ENCODE peak calls at places on chromosomes 5 and 9, in nine cellular contexts. One of them, this sample, is unnamed.

GRCh38 chr9:136341042-136341655 is 13.8 kb downstream of the GPSM1 start:
- DNase-seq in type B pancreatic cell: no peak
- DNase-seq in ovary: no peak
- DNase-seq in CD8-positive, alpha-beta T cell: no peak
- DNase-seq in GM13977: no peak
- DNase-seq in mesothelial cell of epicardium: no peak
- DNase-seq in lung: no peak
- DNase-seq in Calu3: no peak
- DNase-seq in left lung: no peak
- DNase-seq in this sample: no peak

GRCh38 chr9:89038354-89039091 is 47.3 kb downstream of the S1PR3 start:
- DNase-seq in CD8-positive, alpha-beta T cell: no peak
- DNase-seq in mesothelial cell of epicardium: no peak
- DNase-seq in left lung: no peak
- DNase-seq in type B pancreatic cell: no peak
- DNase-seq in ovary: no peak
- DNase-seq in GM13977: no peak
- DNase-seq in lung: no peak
- DNase-seq in Calu3: no peak
- DNase-seq in this sample: no peak

GRCh38 chr9:120937596-120937995 is 11.0 kb upstream of the TRAF1 start:
- DNase-seq in left lung: no peak
- DNase-seq in ovary: no peak
- DNase-seq in GM13977: no peak
- DNase-seq in Calu3: no peak
- DNase-seq in lung: no peak
- DNase-seq in CD8-positive, alpha-beta T cell: no peak
- DNase-seq in mesothelial cell of epicardium: no peak
- DNase-seq in type B pancreatic cell: no peak
- DNase-seq in this sample: no peak

GRCh38 chr5:5387192-5387591 is 35.3 kb upstream of the ICE1 start:
- DNase-seq in type B pancreatic cell: no peak
- DNase-seq in left lung: no peak
- DNase-seq in Calu3: no peak
- DNase-seq in mesothelial cell of epicardium: no peak
- DNase-seq in GM13977: no peak
- DNase-seq in lung: no peak
- DNase-seq in ovary: no peak
- DNase-seq in CD8-positive, alpha-beta T cell: no peak
- DNase-seq in this sample: no peak

GRCh38 chr5:174384509-174384947 is 339.0 kb downstream of the NSG2 start:
- DNase-seq in left lung: no peak
- DNase-seq in CD8-positive, alpha-beta T cell: no peak
- DNase-seq in type B pancreatic cell: peak
- DNase-seq in GM13977: no peak
- DNase-seq in Calu3: no peak
- DNase-seq in lung: no peak
- DNase-seq in ovary: no peak
- DNase-seq in mesothelial cell of epicardium: no peak
- DNase-seq in this sample: no peak

GRCh38 chr9:129761901-129762359 is 9.1 kb upstream of the PTGES start:
- DNase-seq in ovary: no peak
- DNase-seq in mesothelial cell of epicardium: no peak
- DNase-seq in type B pancreatic cell: no peak
- DNase-seq in CD8-positive, alpha-beta T cell: no peak
- DNase-seq in GM13977: no peak
- DNase-seq in Calu3: peak
- DNase-seq in lung: no peak
- DNase-seq in left lung: no peak
- DNase-seq in this sample: no peak

GRCh38 chr5:122053181-122054109 is 24.6 kb downstream of the LOX start:
- DNase-seq in lung: peak
- DNase-seq in GM13977: no peak
- DNase-seq in Calu3: no peak
- DNase-seq in CD8-positive, alpha-beta T cell: no peak
- DNase-seq in left lung: peak
- DNase-seq in mesothelial cell of epicardium: no peak
- DNase-seq in ovary: no peak
- DNase-seq in type B pancreatic cell: no peak
- DNase-seq in this sample: no peak

GRCh38 chr5:58156354-58156753 is 303.5 kb downstream of the PLK2 start:
- DNase-seq in type B pancreatic cell: no peak
- DNase-seq in left lung: no peak
- DNase-seq in Calu3: no peak
- DNase-seq in GM13977: no peak
- DNase-seq in mesothelial cell of epicardium: no peak
- DNase-seq in ovary: no peak
- DNase-seq in CD8-positive, alpha-beta T cell: no peak
- DNase-seq in lung: no peak
- DNase-seq in this sample: no peak

GRCh38 chr5:134561871-134562296 is 36.4 kb downstream of the JADE2 start:
- DNase-seq in GM13977: no peak
- DNase-seq in type B pancreatic cell: no peak
- DNase-seq in lung: no peak
- DNase-seq in left lung: no peak
- DNase-seq in Calu3: peak
- DNase-seq in mesothelial cell of epicardium: no peak
- DNase-seq in CD8-positive, alpha-beta T cell: no peak
- DNase-seq in ovary: peak
- DNase-seq in this sample: no peak

GRCh38 chr9:97511762-97512429 is 10.4 kb downstream of the TMOD1 start:
- DNase-seq in lung: no peak
- DNase-seq in left lung: no peak
- DNase-seq in type B pancreatic cell: peak
- DNase-seq in GM13977: no peak
- DNase-seq in mesothelial cell of epicardium: no peak
- DNase-seq in Calu3: peak
- DNase-seq in CD8-positive, alpha-beta T cell: no peak
- DNase-seq in ovary: peak
- DNase-seq in this sample: peak

DNA sequence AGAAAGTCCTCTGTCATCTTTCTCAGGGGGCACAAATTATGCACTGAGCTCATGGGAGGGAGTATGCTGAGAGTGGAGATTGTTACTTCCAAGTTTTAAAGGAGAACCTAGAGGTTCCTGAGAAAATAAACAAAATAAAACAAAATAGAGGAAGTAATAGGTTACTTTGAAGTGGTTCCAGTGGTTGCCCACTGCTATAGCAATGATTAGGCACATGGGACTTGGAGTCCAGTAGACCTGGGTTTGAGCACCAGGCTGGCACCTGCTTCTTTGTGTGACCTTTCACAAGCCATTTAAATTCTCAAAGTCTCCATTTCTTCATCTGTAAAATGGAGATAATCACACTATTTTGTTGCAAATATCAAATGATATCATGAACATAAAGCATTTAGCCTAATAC is 13.8 kb upstream of the CDC23 start:
- DNase-seq in lung: no peak
- DNase-seq in left lung: no peak
- DNase-seq in CD8-positive, alpha-beta T cell: no peak
- DNase-seq in ovary: no peak
- DNase-seq in GM13977: no peak
- DNase-seq in Calu3: no peak
- DNase-seq in mesothelial cell of epicardium: no peak
- DNase-seq in type B pancreatic cell: no peak
- DNase-seq in this sample: no peak
- TF ChIP-seq CTCF in lung: no peak
- TF ChIP-seq CTCF in left lung: no peak
- TF ChIP-seq CTCF in CD8-positive, alpha-beta T cell: no peak
- TF ChIP-seq CTCF in ovary: no peak
- TF ChIP-seq CTCF in GM13977: no peak
- TF ChIP-seq CTCF in Calu3: no peak
- TF ChIP-seq CTCF in mesothelial cell of epicardium: no peak
- TF ChIP-seq CTCF in type B pancreatic cell: no peak
- TF ChIP-seq CTCF in this sample: no peak

GRCh38 chr9:73775757-73776156 is 624.1 kb downstream of the ANXA1 start:
- DNase-seq in ovary: no peak
- DNase-seq in CD8-positive, alpha-beta T cell: no peak
- DNase-seq in type B pancreatic cell: no peak
- DNase-seq in Calu3: no peak
- DNase-seq in lung: no peak
- DNase-seq in mesothelial cell of epicardium: no peak
- DNase-seq in GM13977: no peak
- DNase-seq in left lung: no peak
- DNase-seq in this sample: no peak
- TF ChIP-seq CTCF in ovary: no peak
- TF ChIP-seq CTCF in CD8-positive, alpha-beta T cell: no peak
- TF ChIP-seq CTCF in type B pancreatic cell: no peak
- TF ChIP-seq CTCF in Calu3: no peak
- TF ChIP-seq CTCF in lung: no peak
- TF ChIP-seq CTCF in mesothelial cell of epicardium: no peak
- TF ChIP-seq CTCF in GM13977: no peak
- TF ChIP-seq CTCF in left lung: no peak
- TF ChIP-seq CTCF in this sample: no peak

GRCh38 chr5:132428147-132428482 is 58.6 kb downstream of the SLC22A5 start:
- DNase-seq in mesothelial cell of epicardium: no peak
- DNase-seq in Calu3: no peak
- DNase-seq in CD8-positive, alpha-beta T cell: no peak
- DNase-seq in lung: no peak
- DNase-seq in left lung: no peak
- DNase-seq in GM13977: no peak
- DNase-seq in type B pancreatic cell: no peak
- DNase-seq in ovary: no peak
- DNase-seq in this sample: no peak

GRCh38 chr5:132425975-132426524 is 56.5 kb downstream of the SLC22A5 start:
- DNase-seq in ovary: no peak
- DNase-seq in lung: no peak
- DNase-seq in mesothelial cell of epicardium: no peak
- DNase-seq in type B pancreatic cell: no peak
- DNase-seq in Calu3: no peak
- DNase-seq in GM13977: no peak
- DNase-seq in CD8-positive, alpha-beta T cell: no peak
- DNase-seq in left lung: no peak
- DNase-seq in this sample: no peak

GRCh38 chr5:132427285-132428146 is 58.0 kb downstream of the SLC22A5 start:
- DNase-seq in CD8-positive, alpha-beta T cell: peak
- DNase-seq in GM13977: no peak
- DNase-seq in left lung: peak
- DNase-seq in type B pancreatic cell: no peak
- DNase-seq in Calu3: peak
- DNase-seq in mesothelial cell of epicardium: no peak
- DNase-seq in lung: peak
- DNase-seq in ovary: no peak
- DNase-seq in this sample: peak

GRCh38 chr5:132425009-132425937 is 55.8 kb downstream of the SLC22A5 start:
- DNase-seq in mesothelial cell of epicardium: no peak
- DNase-seq in ovary: no peak
- DNase-seq in GM13977: peak
- DNase-seq in left lung: no peak
- DNase-seq in type B pancreatic cell: no peak
- DNase-seq in lung: no peak
- DNase-seq in CD8-positive, alpha-beta T cell: peak
- DNase-seq in Calu3: no peak
- DNase-seq in this sample: no peak

GRCh38 chr5:132426525-132427138 is 57.1 kb downstream of the SLC22A5 start:
- DNase-seq in Calu3: peak
- DNase-seq in type B pancreatic cell: no peak
- DNase-seq in CD8-positive, alpha-beta T cell: peak
- DNase-seq in lung: peak
- DNase-seq in GM13977: peak
- DNase-seq in left lung: peak
- DNase-seq in ovary: peak
- DNase-seq in mesothelial cell of epicardium: no peak
- DNase-seq in this sample: no peak
- TF ChIP-seq CTCF in Calu3: peak
- TF ChIP-seq CTCF in type B pancreatic cell: no peak
- TF ChIP-seq CTCF in CD8-positive, alpha-beta T cell: no peak
- TF ChIP-seq CTCF in lung: no peak
- TF ChIP-seq CTCF in GM13977: peak
- TF ChIP-seq CTCF in left lung: no peak
- TF ChIP-seq CTCF in ovary: no peak
- TF ChIP-seq CTCF in mesothelial cell of epicardium: no peak
- TF ChIP-seq CTCF in this sample: peak

DNA sequence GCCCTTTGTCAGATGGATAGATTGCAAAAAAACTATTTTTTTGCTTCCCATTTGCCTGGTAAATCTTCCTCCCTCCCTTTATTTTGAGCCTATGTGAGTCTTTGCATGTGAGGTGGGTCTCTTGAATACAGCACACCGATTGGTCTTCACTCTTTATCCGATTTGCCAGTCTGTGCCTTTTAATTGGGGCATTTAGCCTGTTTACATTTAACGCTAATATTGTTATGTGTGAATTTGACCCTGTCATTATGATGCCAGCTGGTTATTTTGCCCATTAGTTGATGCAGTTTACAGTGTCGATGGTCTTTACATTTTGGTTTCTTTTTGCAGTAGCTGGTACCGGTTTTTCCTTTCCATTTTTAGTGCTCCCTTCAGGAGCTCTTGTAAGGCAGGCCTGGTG is 13.0 kb upstream of the DEPDC1B start:
- DNase-seq in type B pancreatic cell: no peak
- DNase-seq in Calu3: no peak
- DNase-seq in ovary: no peak
- DNase-seq in lung: no peak
- DNase-seq in mesothelial cell of epicardium: no peak
- DNase-seq in CD8-positive, alpha-beta T cell: no peak
- DNase-seq in left lung: no peak
- DNase-seq in GM13977: no peak
- DNase-seq in this sample: no peak
- TF ChIP-seq CTCF in type B pancreatic cell: no peak
- TF ChIP-seq CTCF in Calu3: no peak
- TF ChIP-seq CTCF in ovary: no peak
- TF ChIP-seq CTCF in lung: no peak
- TF ChIP-seq CTCF in mesothelial cell of epicardium: no peak
- TF ChIP-seq CTCF in CD8-positive, alpha-beta T cell: no peak
- TF ChIP-seq CTCF in left lung: no peak
- TF ChIP-seq CTCF in GM13977: no peak
- TF ChIP-seq CTCF in this sample: no peak

DNA sequence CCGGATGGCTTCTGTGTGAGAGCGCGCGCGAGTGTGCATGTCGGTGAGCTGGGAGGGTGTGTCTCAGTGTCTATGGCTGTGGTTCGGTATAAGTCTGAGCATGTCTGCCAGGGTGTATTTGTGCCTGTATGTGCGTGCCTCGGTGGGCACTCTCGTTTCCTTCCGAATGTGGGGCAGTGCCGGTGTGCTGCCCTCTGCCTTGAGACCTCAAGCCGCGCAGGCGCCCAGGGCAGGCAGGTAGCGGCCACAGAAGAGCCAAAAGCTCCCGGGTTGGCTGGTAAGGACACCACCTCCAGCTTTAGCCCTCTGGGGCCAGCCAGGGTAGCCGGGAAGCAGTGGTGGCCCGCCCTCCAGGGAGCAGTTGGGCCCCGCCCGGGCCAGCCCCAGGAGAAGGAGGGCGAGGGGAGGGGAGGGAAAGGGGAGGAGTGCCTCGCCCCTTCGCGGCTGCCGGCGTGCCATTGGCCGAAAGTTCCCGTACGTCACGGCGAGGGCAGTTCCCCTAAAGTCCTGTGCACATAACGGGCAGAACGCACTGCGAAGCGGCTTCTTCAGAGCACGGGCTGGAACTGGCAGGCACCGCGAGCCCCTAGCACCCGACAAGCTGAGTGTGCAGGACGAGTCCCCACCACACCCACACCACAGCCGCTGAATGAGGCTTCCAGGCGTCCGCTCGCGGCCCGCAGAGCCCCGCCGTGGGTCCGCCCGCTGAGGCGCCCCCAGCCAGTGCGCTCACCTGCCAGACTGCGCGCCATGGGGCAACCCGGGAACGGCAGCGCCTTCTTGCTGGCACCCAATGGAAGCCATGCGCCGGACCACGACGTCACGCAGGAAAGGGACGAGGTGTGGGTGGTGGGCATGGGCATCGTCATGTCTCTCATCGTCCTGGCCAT is at the start of gene ADRB2:
- DNase-seq in CD8-positive, alpha-beta T cell: peak
- DNase-seq in Calu3: peak
- DNase-seq in left lung: peak
- DNase-seq in ovary: peak
- DNase-seq in lung: peak
- DNase-seq in GM13977: peak
- DNase-seq in type B pancreatic cell: peak
- DNase-seq in mesothelial cell of epicardium: peak
- DNase-seq in this sample: peak
- TF ChIP-seq CTCF in CD8-positive, alpha-beta T cell: no peak
- TF ChIP-seq CTCF in Calu3: no peak
- TF ChIP-seq CTCF in left lung: no peak
- TF ChIP-seq CTCF in ovary: no peak
- TF ChIP-seq CTCF in lung: no peak
- TF ChIP-seq CTCF in GM13977: no peak
- TF ChIP-seq CTCF in type B pancreatic cell: no peak
- TF ChIP-seq CTCF in mesothelial cell of epicardium: no peak
- TF ChIP-seq CTCF in this sample: no peak